ENCODE peak calls at places on chromosomes 6 and 20, in five cellular contexts. G is GM23338, A is GM06990, J is Calu3, K is GM20000. O is an unnamed sample.

GRCh38 chr20:37530696-37531095 is 3.0 kb upstream of the BLCAP start:
- DNase-seq in G (no peak), A (no peak), J (no peak), K (no peak), O (no peak)

GRCh38 chr6:38831865-38832264 is 116.8 kb downstream of the DNAH8 start:
- DNase-seq in G (no peak), A (no peak), J (no peak), K (no peak), O (no peak)

GRCh38 chr6:166572370-166573261 is 13.9 kb downstream of the RAMACL start:
- DNase-seq in G (peak; percentile 78), A (no peak), J (no peak), K (no peak), O (no peak)

GRCh38 chr20:5864428-5864827 is 85.9 kb downstream of the TRMT6 start:
- DNase-seq in G (no peak), A (no peak), J (no peak), K (no peak), O (peak; percentile 65)

GRCh38 chr20:29497261-29497671 is 1760.2 kb upstream of the DEFB115 start:
- DNase-seq in G (no peak), A (peak; percentile 22), J (no peak), K (peak; percentile 31), O (peak; percentile 56)

GRCh38 chr6:2103644-2104523 is 141.5 kb downstream of the GMDS start:
- DNase-seq in G (no peak), A (no peak), J (no peak), K (peak; percentile 35), O (no peak)

GRCh38 chr6:43773050-43773956 is 3.3 kb downstream of the VEGFA start:
- DNase-seq in G (peak; percentile 80), A (peak; percentile 58), J (peak; percentile 92), K (peak; percentile 86), O (peak; percentile 82)

GRCh38 chr6:97282238-97282725 is 734 bp downstream of the MMS22L start:
- DNase-seq in G (peak; percentile 12), A (no peak), J (peak; percentile 6), K (peak; percentile 4), O (no peak)

GRCh38 chr6:139370047-139370706 is 4.3 kb downstream of the CITED2 start:
- DNase-seq in G (no peak), A (no peak), J (no peak), K (no peak), O (no peak)

GRCh38 chr20:24146231-24146634 is 157.7 kb upstream of the GGTLC1 start:
- DNase-seq in G (no peak), A (no peak), J (no peak), K (no peak), O (no peak)

GRCh38 chr6:45838486-45838885 is 177.2 kb downstream of the CLIC5 start:
- DNase-seq in G (no peak), A (no peak), J (no peak), K (no peak), O (no peak)

GRCh38 chr6:30213999-30214982 is 1.1 kb upstream of the TRIM26 start:
- DNase-seq in G (peak; percentile 77), A (peak; percentile 89), J (peak; percentile 87), K (peak; percentile 85), O (peak; percentile 87)

GRCh38 chr6:24583463-24584389 is 62.3 kb downstream of the KIAA0319 start:
- DNase-seq in G (peak; percentile 94), A (peak; percentile 18), J (peak; percentile 91), K (peak; percentile 61), O (peak; percentile 91)

GRCh38 chr6:147382945-147383554 is 125.4 kb upstream of the SAMD5 start:
- DNase-seq in G (peak; percentile 63), A (no peak), J (no peak), K (no peak), O (no peak)

GRCh38 chr6:142886431-142887170 is 58.4 kb downstream of the HIVEP2 start:
- DNase-seq in G (peak; percentile 11), A (peak; percentile 63), J (no peak), K (no peak), O (no peak)

GRCh38 chr6:37987559-37987958 is 168.0 kb downstream of the ZFAND3 start:
- DNase-seq in G (no peak), A (no peak), J (no peak), K (no peak), O (no peak)

GRCh38 chr20:48769111-48769879 is 58.5 kb downstream of the PREX1 start:
- DNase-seq in G (peak; percentile 41), A (peak; percentile 51), J (peak; percentile 27), K (peak; percentile 39), O (no peak)

GRCh38 chr6:56802570-56802969 is 152.3 kb upstream of the BEND6 start:
- DNase-seq in G (no peak), A (no peak), J (peak; percentile 55), K (no peak), O (no peak)

GRCh38 chr6:22147983-22148797 is 148.6 kb downstream of the PRL start:
- DNase-seq in G (peak; percentile 29), A (no peak), J (peak; percentile 70), K (no peak), O (peak; percentile 85)

GRCh38 chr6:31125162-31125561 is 4.9 kb upstream of the CDSN start:
- DNase-seq in G (no peak), A (no peak), J (peak; percentile 88), K (no peak), O (no peak)

GRCh38 chr6:151374024-151374423 is 17.3 kb downstream of the ZBTB2 start:
- DNase-seq in G (peak; percentile 55), A (no peak), J (peak; percentile 19), K (no peak), O (no peak)

GRCh38 chr6:10398439-10399218 is 16.2 kb downstream of the TFAP2A start:
- DNase-seq in G (peak; percentile 49), A (no peak), J (no peak), K (no peak), O (no peak)

GRCh38 chr6:134216304-134217029 is 101.4 kb downstream of the SGK1 start:
- DNase-seq in G (no peak), A (no peak), J (no peak), K (no peak), O (no peak)

GRCh38 chr6:12560315-12560714 is 156.3 kb upstream of the PHACTR1 start:
- DNase-seq in G (no peak), A (no peak), J (no peak), K (no peak), O (no peak)

GRCh38 chr6:25193147-25193864 is 85.9 kb upstream of the CARMIL1 start:
- DNase-seq in G (no peak), A (no peak), J (peak; percentile 76), K (no peak), O (no peak)

GRCh38 chr6:83609248-83609647 is 96.9 kb downstream of the PRSS35 start:
- DNase-seq in G (no peak), A (no peak), J (no peak), K (no peak), O (no peak)

GRCh38 chr6:87968435-87969278 is 79.0 kb upstream of the SPACA1 start:
- DNase-seq in G (peak; percentile 55), A (no peak), J (peak; percentile 29), K (peak; percentile 12), O (no peak)

DNA sequence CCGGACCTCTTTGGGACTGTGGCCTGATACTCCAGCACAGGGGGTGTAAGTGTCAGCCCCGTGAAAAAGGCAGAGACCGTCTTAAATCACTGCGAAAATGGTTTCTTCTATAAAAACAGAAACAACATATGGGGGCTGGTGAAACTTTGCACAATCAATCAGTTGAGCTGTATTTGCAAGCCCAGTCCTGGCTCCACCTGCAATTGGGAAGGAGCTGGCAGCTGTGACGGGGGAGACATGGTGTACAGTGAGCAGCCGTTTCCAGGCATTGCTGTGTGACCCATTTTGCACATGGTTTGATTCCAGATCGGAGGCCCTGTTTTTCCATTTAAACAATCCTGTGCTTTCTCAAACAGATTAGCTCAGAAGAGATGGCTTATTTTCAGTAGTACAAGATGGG is 12.9 kb downstream of the NPEPL1 start:
- DNase-seq in G (no peak), A (no peak), J (no peak), K (no peak), O (no peak)
- TF ChIP-seq CTCF in G (no peak), A (no peak), J (no peak), K (no peak), O (no peak)

GRCh38 chr6:6951355-6951754 is 156.4 kb upstream of the RREB1 start:
- DNase-seq in G (no peak), A (no peak), J (no peak), K (no peak), O (no peak)
- TF ChIP-seq CTCF in G (no peak), A (no peak), J (no peak), K (no peak), O (no peak)

DNA sequence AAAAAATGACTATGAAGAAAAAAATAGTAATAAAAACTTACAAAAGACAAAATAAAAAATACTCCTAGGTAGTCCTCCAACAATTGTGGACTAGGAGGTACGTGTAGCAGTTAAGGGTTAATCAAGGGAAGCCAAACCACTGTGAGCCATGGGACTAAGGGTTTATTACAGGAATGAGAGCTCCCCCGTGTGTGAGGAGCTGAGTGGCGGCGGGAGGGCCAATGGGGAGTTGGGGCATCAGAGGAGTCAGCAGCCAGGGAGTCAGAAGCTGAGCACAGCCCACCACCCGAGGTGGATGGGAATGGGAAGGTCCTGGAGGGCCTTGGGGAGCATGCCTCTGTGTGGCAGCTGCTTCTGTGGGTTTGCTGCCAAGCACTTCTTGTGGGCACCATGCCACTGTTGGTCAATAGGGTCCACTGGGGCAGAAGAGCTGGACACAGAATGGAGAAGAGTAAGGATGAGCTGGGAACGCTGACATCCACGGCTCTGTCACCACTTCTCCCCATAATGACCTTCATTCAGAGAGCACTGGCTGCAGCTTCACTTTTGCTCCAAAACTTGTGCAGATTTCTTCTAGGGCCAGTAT is 373.3 kb downstream of the CDKAL1 start:
- DNase-seq in G (peak; percentile 60), A (no peak), J (no peak), K (no peak), O (peak; percentile 16)
- TF ChIP-seq CTCF in G (peak; percentile 74), A (no peak), J (no peak), K (no peak), O (peak; percentile 8)

GRCh38 chr20:887137-887536 is 29.0 kb downstream of the ANGPT4 start:
- DNase-seq in G (no peak), A (no peak), J (no peak), K (no peak), O (peak; percentile 20)
- TF ChIP-seq CTCF in G (no peak), A (no peak), J (no peak), K (no peak), O (no peak)

GRCh38 chr6:119980802-119981201 is 631.2 kb upstream of the MAN1A1 start:
- DNase-seq in G (no peak), A (no peak), J (no peak), K (no peak), O (no peak)

GRCh38 chr6:119974430-119975159 is 625.0 kb upstream of the MAN1A1 start:
- DNase-seq in G (no peak), A (no peak), J (no peak), K (no peak), O (no peak)

GRCh38 chr6:119978274-119978889 is 628.8 kb upstream of the MAN1A1 start:
- DNase-seq in G (peak; percentile 51), A (no peak), J (peak; percentile 29), K (peak; percentile 4), O (peak; percentile 27)

GRCh38 chr6:119979862-119980261 is 630.3 kb upstream of the MAN1A1 start:
- DNase-seq in G (peak; percentile 69), A (no peak), J (no peak), K (no peak), O (no peak)
- TF ChIP-seq CTCF in G (peak; percentile 59), A (peak; percentile 46), J (no peak), K (no peak), O (peak; percentile 31)

O was measured in WERI-Rb-1.